ENCODE peak calls at places on chromosomes 2 and 18, in nine cellular contexts. Y is HCT116, Q is IMR-90, S is A549, F is H1, D is ovary, L is esophagus squamous epithelium, V is breast epithelium, K is thyroid gland. A is an unnamed sample.

GRCh38 chr2:219555956-219556355 is 12.1 kb downstream of the TMEM198 start:
- DNase-seq in K (no peak), V (no peak), L (no peak), Y (no peak), F (no peak), D (no peak), Q (no peak), S (no peak), A (no peak)

GRCh38 chr18:33584845-33585775 is 7.1 kb downstream of the ASXL3 start:
- DNase-seq in V (no peak), K (peak), Y (no peak), F (peak), L (no peak), S (no peak), D (no peak), Q (no peak), A (no peak)

GRCh38 chr2:154368148-154368547 is 330.3 kb upstream of the KCNJ3 start:
- DNase-seq in Y (no peak), F (no peak), K (no peak), S (no peak), Q (no peak), D (no peak), V (no peak), L (no peak), A (no peak)

GRCh38 chr2:204608261-204608660 is 63.0 kb downstream of the PARD3B start:
- DNase-seq in D (peak), F (no peak), K (no peak), Q (peak), S (no peak), Y (no peak), V (no peak), L (no peak), A (no peak)

GRCh38 chr2:189111063-189111715 is 68.4 kb downstream of the COL5A2 start:
- DNase-seq in Q (no peak), Y (no peak), V (no peak), F (no peak), L (no peak), D (no peak), S (no peak), K (no peak), A (no peak)

GRCh38 chr2:12326449-12327190 is 390.1 kb upstream of the TRIB2 start:
- DNase-seq in Q (no peak), D (no peak), L (no peak), V (no peak), S (no peak), K (no peak), Y (no peak), F (no peak), A (no peak)

GRCh38 chr18:54957987-54958386 is 1.3 kb downstream of the CCDC68 start:
- DNase-seq in Y (no peak), L (no peak), V (no peak), Q (peak), F (no peak), S (no peak), K (peak), D (peak), A (no peak)

GRCh38 chr18:58697131-58697530 is 25.9 kb downstream of the MALT1 start:
- DNase-seq in F (no peak), D (no peak), Y (no peak), K (no peak), L (no peak), S (no peak), V (no peak), Q (no peak), A (no peak)

GRCh38 chr18:25349131-25349925 is 2.6 kb downstream of the ZNF521 start:
- DNase-seq in V (peak), K (peak), D (peak), F (no peak), S (no peak), Y (no peak), Q (peak), L (no peak), A (peak)

GRCh38 chr18:28175930-28176673 is 828 bp downstream of the CDH2 start:
- DNase-seq in F (no peak), Q (peak), D (peak), K (peak), V (no peak), Y (no peak), L (no peak), S (peak), A (no peak)

GRCh38 chr2:128832946-128833560 is 514.4 kb upstream of the HS6ST1 start:
- DNase-seq in F (no peak), L (no peak), Q (no peak), D (no peak), K (peak), Y (no peak), S (no peak), V (no peak), A (no peak)

GRCh38 chr2:234494361-234495075 is 2.4 kb downstream of the ARL4C start:
- DNase-seq in Y (no peak), S (peak), L (no peak), V (peak), F (no peak), D (no peak), Q (peak), K (peak), A (no peak)

GRCh38 chr2:230925879-230926765 is 1.1 kb upstream of the GPR55 start:
- DNase-seq in V (no peak), S (no peak), Y (no peak), D (no peak), L (no peak), F (no peak), Q (no peak), K (no peak), A (no peak)

GRCh38 chr2:191171708-191172355 is 21.0 kb upstream of the STAT4 start:
- DNase-seq in L (no peak), S (peak), V (peak), Y (no peak), Q (peak), F (no peak), D (no peak), K (no peak), A (no peak)

GRCh38 chr2:85861180-85861579 is 27.6 kb downstream of the ST3GAL5 start:
- DNase-seq in V (no peak), K (no peak), L (no peak), Y (no peak), F (no peak), Q (no peak), D (no peak), S (no peak), A (no peak)

DNA sequence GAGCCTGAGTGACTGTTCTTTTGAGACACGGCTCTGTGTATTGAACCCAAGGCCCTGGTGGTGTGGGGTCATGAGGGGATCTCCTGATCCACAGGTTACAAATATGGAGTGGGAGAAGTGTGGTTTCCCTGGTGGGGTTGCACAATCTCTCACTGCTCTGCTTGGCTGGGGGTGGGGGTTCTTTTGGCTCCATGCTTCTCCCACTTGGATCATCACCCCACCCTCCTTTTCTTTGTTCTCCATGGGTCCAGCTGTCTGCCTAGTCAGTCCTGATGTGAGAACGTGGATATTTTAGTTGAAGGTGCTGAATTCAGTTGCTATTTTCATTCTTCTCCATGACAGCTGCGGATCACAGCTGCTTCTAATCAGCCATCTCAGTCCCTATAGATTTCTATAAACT is 37.9 kb downstream of the AGPS start:
- DNase-seq in K (no peak), D (no peak), Y (no peak), L (no peak), V (no peak), F (no peak), Q (peak), S (no peak), A (no peak)
- TF ChIP-seq POLR2A in K (no peak), D (no peak), Y (no peak), L (no peak), V (no peak), F (no peak), Q (no peak), S (no peak), A (no peak)

GRCh38 chr2:36481709-36482108 is 116.3 kb downstream of the FEZ2 start:
- DNase-seq in V (no peak), K (no peak), L (no peak), Q (no peak), S (no peak), D (no peak), F (no peak), Y (no peak), A (no peak)

GRCh38 chr2:36480596-36480995 is 117.4 kb downstream of the FEZ2 start:
- DNase-seq in Q (no peak), D (no peak), V (no peak), F (no peak), K (no peak), S (no peak), Y (no peak), L (no peak), A (no peak)

GRCh38 chr2:36484454-36484853 is 113.5 kb downstream of the FEZ2 start:
- DNase-seq in Y (no peak), V (no peak), K (no peak), D (no peak), Q (no peak), S (no peak), F (no peak), L (no peak), A (no peak)

GRCh38 chr2:36483290-36483689 is 114.7 kb downstream of the FEZ2 start:
- DNase-seq in K (no peak), L (no peak), Y (no peak), D (no peak), F (no peak), V (no peak), S (no peak), Q (no peak), A (no peak)

DNA sequence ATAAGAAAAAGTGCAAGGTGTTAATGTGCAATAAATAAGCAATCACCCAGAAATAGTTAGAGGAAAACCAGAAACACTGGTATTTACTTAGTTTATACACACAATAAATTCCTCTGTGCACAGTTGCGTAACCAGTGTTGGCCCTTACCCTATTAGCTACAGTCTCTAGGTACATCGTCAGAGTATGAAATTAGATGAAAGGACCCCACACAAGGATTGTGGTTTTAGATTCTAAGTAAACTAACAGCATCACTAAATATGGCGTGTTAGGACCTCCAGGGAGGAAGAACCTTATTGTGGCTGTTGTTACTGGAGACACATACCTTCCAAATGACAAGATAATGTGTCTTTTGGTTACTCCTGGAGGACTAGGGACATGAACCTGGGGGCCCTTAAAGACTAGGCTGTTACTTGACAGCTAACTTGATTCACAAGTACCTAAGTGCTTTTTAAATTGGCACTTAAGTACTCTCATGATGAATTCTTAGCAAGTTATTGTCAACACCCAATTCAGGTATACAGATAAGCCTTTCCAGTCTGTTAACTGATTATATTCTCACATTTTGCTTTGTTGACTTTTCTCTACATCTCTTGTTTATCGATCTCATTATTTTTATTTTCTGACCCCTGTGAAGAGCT is 115.3 kb downstream of the FEZ2 start:
- DNase-seq in F (no peak), L (no peak), D (no peak), Q (peak), V (no peak), S (no peak), Y (no peak), K (peak), A (no peak)
- TF ChIP-seq POLR2A in F (no peak), L (no peak), D (no peak), Q (no peak), V (no peak), S (no peak), Y (no peak), K (no peak), A (no peak)

GRCh38 chr2:170937980-170938379 is 8.9 kb downstream of the GORASP2 start:
- DNase-seq in F (no peak), Q (no peak), L (no peak), K (no peak), Y (no peak), D (no peak), V (no peak), S (no peak), A (no peak)
- TF ChIP-seq POLR2A in F (no peak), Q (no peak), L (no peak), K (no peak), Y (no peak), D (no peak), V (no peak), S (no peak), A (no peak)

DNA sequence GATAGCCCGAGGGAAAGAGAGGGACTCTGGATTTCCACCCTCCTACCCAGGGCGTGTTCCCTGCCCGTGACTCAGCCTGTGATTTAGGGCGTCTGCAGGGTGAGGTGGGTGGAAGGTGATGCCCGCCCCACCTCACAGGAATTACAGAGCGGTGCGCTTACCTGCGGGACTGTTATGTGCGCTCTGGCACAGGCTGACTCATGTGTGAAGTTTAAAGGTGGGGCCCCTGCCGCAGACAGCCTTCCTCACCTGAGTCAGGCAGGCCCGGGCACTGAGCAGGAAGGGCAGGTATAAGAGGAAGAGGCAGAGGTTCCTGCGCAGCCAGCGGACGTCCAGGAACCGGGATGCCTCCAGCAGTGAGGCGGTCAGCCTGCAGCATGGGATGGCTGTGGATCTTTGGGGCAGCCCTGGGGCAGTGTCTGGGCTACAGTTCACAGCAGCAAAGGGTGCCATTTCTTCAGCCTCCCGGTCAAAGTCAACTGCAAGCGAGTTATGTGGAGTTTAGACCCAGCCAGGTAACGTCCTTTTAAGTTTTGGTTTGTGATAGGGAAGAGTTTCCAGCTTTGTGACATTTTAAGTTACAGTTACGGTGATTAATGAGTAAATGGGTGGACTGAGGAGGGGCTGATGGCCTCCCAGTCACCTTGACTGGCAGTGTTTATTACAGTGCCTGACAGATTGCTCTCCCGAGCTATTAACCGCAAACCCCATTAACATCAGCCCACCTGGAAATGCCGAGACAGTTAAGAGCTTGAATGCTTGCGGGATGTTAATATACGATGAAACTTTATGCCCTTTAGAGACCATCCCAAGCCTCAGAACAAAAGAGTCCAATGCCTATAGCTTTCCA is 141.6 kb upstream of the TTC39C start:
- DNase-seq in D (no peak), V (peak), S (no peak), K (no peak), Q (no peak), L (no peak), F (no peak), Y (peak), A (peak)
- TF ChIP-seq POLR2A in D (no peak), V (no peak), S (no peak), K (no peak), Q (no peak), L (peak), F (no peak), Y (no peak), A (no peak)

GRCh38 chr2:47744074-47744473 is 38.9 kb upstream of the MSH6 start:
- DNase-seq in L (no peak), Y (no peak), S (no peak), Q (no peak), V (no peak), K (no peak), F (no peak), D (no peak), A (no peak)
- TF ChIP-seq POLR2A in L (no peak), Y (no peak), S (no peak), Q (no peak), V (no peak), K (no peak), F (no peak), D (no peak), A (no peak)

GRCh38 chr2:201118957-201119848 is 3.2 kb downstream of the CFLAR start:
- DNase-seq in Q (peak), F (no peak), D (no peak), S (no peak), L (no peak), K (no peak), Y (peak), V (no peak), A (no peak)
- TF ChIP-seq POLR2A in Q (no peak), F (no peak), D (no peak), S (no peak), L (no peak), K (no peak), Y (no peak), V (no peak), A (no peak)

A was measured in lower leg skin.